ENCODE peak calls at places on chromosomes 11 and 22, in five cellular contexts. Z is HCT116; K is activated T-cell treated with anti-CD3 and anti-CD28 coated beads, Interleukin-2, amount 50 U/mL, for 72 hours; J is stimulated activated CD4-positive, alpha-beta T cell treated with anti-CD3 and anti-CD28 coated beads, Interleukin-12 subunit alpha, Interleukin-12 subunit beta, amount 100 ng/mL, for 4 hours; C is cortex of kidney. L is an unnamed sample.

GRCh38 chr22:46896568-46897245 is 134.3 kb downstream of the TBC1D22A start:
- DNase-seq in Z (no peak), K (no peak), J (no peak), C (no peak), L (no peak)

GRCh38 chr22:29145321-29146072 is 60.2 kb upstream of the EMID1 start:
- DNase-seq in Z (no peak), K (no peak), J (no peak), C (no peak), L (no peak)

GRCh38 chr11:69367211-69367964 is 73.4 kb downstream of the MYEOV start:
- DNase-seq in Z (no peak), K (no peak), J (no peak), C (no peak), L (no peak)

GRCh38 chr22:31826443-31826842 is 72.6 kb downstream of the DEPDC5 start:
- DNase-seq in Z (no peak), K (no peak), J (no peak), C (no peak), L (no peak)

GRCh38 chr11:109424893-109425292 is 2.9 kb downstream of the C11orf87 start:
- DNase-seq in Z (no peak), K (peak), J (no peak), C (no peak), L (no peak)

GRCh38 chr11:6312106-6312505 is 8.2 kb downstream of the CAVIN3 start:
- DNase-seq in Z (no peak), K (no peak), J (no peak), C (no peak), L (no peak)

GRCh38 chr22:24810043-24810749 is 4.2 kb downstream of the SGSM1 start:
- DNase-seq in Z (no peak), K (no peak), J (no peak), C (no peak), L (no peak)

GRCh38 chr11:15905815-15906214 is 450.5 kb downstream of the SOX6 start:
- DNase-seq in Z (no peak), K (no peak), J (no peak), C (no peak), L (no peak)

GRCh38 chr22:40665312-40665711 is 14.0 kb upstream of the MCHR1 start:
- DNase-seq in Z (no peak), K (no peak), J (no peak), C (no peak), L (no peak)

GRCh38 chr11:122100222-122101080 is 15.6 kb downstream of the BLID start:
- DNase-seq in Z (no peak), K (no peak), J (no peak), C (no peak), L (no peak)

GRCh38 chr11:111454561-111455192 is 57.5 kb downstream of the BTG4 start:
- DNase-seq in Z (no peak), K (peak), J (peak), C (no peak), L (no peak)

GRCh38 chr11:85165819-85166218 is 461.3 kb downstream of the DLG2 start:
- DNase-seq in Z (no peak), K (no peak), J (no peak), C (no peak), L (no peak)

GRCh38 chr11:70804174-70804855 is 406.0 kb downstream of the CTTN start:
- DNase-seq in Z (no peak), K (no peak), J (no peak), C (no peak), L (no peak)

GRCh38 chr11:21969841-21970240 is 223.0 kb upstream of the ANO5 start:
- DNase-seq in Z (no peak), K (no peak), J (no peak), C (no peak), L (no peak)

GRCh38 chr22:40975346-40975745 is 24.2 kb downstream of the RBX1 start:
- DNase-seq in Z (no peak), K (no peak), J (no peak), C (no peak), L (no peak)

GRCh38 chr22:47299211-47299878 is 536.9 kb downstream of the TBC1D22A start:
- DNase-seq in Z (no peak), K (no peak), J (no peak), C (no peak), L (no peak)

GRCh38 chr11:3160252-3161031 is 4.7 kb downstream of the OSBPL5 start:
- DNase-seq in Z (peak), K (no peak), J (peak), C (no peak), L (no peak)

GRCh38 chr11:78499971-78500370 is 74.7 kb downstream of the NARS2 start:
- DNase-seq in Z (no peak), K (no peak), J (no peak), C (no peak), L (no peak)

GRCh38 chr11:119323532-119324033 is 6.7 kb upstream of the MCAM start:
- DNase-seq in Z (peak), K (peak), J (peak), C (no peak), L (no peak)

GRCh38 chr11:42526366-42526765 is 785.4 kb upstream of the API5 start:
- DNase-seq in Z (no peak), K (no peak), J (no peak), C (no peak), L (no peak)

GRCh38 chr11:8206251-8207079 is 37.6 kb upstream of the RIC3 start:
- DNase-seq in Z (no peak), K (no peak), J (no peak), C (no peak), L (peak)

GRCh38 chr11:103326070-103326794 is 217.0 kb downstream of the DYNC2H1 start:
- DNase-seq in Z (peak), K (peak), J (no peak), C (no peak), L (peak)

GRCh38 chr11:2677127-2677526 is 22.7 kb downstream of the KCNQ1OT1 start:
- DNase-seq in Z (no peak), K (no peak), J (no peak), C (no peak), L (no peak)

GRCh38 chr11:123301696-123302400 is 106.8 kb upstream of the CLMP start:
- DNase-seq in Z (peak), K (peak), J (peak), C (no peak), L (peak)

GRCh38 chr11:70618471-70619101 is 220.3 kb downstream of the CTTN start:
- DNase-seq in Z (no peak), K (no peak), J (no peak), C (no peak), L (no peak)

GRCh38 chr11:61295596-61295926 is 445 bp upstream of the VWCE start:
- DNase-seq in Z (no peak), K (no peak), J (no peak), C (no peak), L (peak)

GRCh38 chr22:44625421-44625760 is 76.6 kb upstream of the PRR5 start:
- DNase-seq in Z (no peak), K (no peak), J (no peak), C (no peak), L (no peak)

GRCh38 chr11:1645357-1645821 is 15.8 kb downstream of the KRTAP5-5 start:
- DNase-seq in Z (no peak), K (no peak), J (no peak), C (no peak), L (no peak)

GRCh38 chr22:37162221-37163095 is 12.7 kb upstream of the IL2RB start:
- DNase-seq in Z (no peak), K (peak), J (peak), C (no peak), L (peak)

GRCh38 chr11:48193876-48194275 is 22.7 kb upstream of the OR4B1 start:
- DNase-seq in Z (no peak), K (no peak), J (no peak), C (no peak), L (no peak)

L was measured in stimulated activated naive B cell treated with anti-CD40 and anti-IgM and Interleukin-4, amounts not matched to agents 10 μg/mL and 1 μg/mL and 100 μg/mL, for 72 hours.